ENCODE peak calls at places on chromosome 14, in nine cellular contexts. M is CD8-positive, alpha-beta T cell; Z is hepatocyte; T is Peyer's patch; B is HepG2; O is astrocyte; L is mesenchymal stem cell; G is fibroblast of lung; Q is iPS DF 6.9. I is an unnamed sample. For H3K4me1 and H3K36me3, the result is how much of the 10 kb centered on the place peaks cover.

GRCh38 chr14:26008290-26008689 is 589.5 kb downstream of the NOVA1 start:
- DNase-seq in M (no peak), Z (peak), T (no peak), B (no peak), O (no peak), L (no peak), G (no peak), Q (peak), I (no peak)

GRCh38 chr14:92922883-92923743 is at the start of gene CHGA:
- DNase-seq in M (no peak), Z (peak), T (peak), B (peak), O (peak), L (peak), G (peak), Q (no peak), I (peak)

GRCh38 chr14:74984241-74985027 is 18.3 kb upstream of the EIF2B2 start:
- DNase-seq in M (no peak), Z (no peak), T (no peak), B (no peak), O (no peak), L (no peak), G (no peak), Q (no peak), I (no peak)

GRCh38 chr14:99408971-99409289 is 71.7 kb downstream of the SETD3 start:
- DNase-seq in M (no peak), Z (no peak), T (no peak), B (no peak), O (no peak), L (no peak), G (no peak), Q (no peak), I (no peak)

GRCh38 chr14:97218713-97219355 is 421.7 kb downstream of the VRK1 start:
- DNase-seq in M (no peak), Z (peak), T (no peak), B (no peak), O (peak), L (no peak), G (peak), Q (no peak), I (no peak)

GRCh38 chr14:39050389-39050788 is 52.6 kb downstream of the SEC23A start:
- DNase-seq in M (no peak), Z (peak), T (no peak), B (no peak), O (peak), L (peak), G (peak), Q (no peak), I (no peak)

GRCh38 chr14:63614964-63615363 is 26.7 kb downstream of the WDR89 start:
- DNase-seq in M (no peak), Z (no peak), T (no peak), B (no peak), O (peak), L (peak), G (peak), Q (no peak), I (no peak)

GRCh38 chr14:45664668-45665356 is 411.8 kb upstream of the MIS18BP1 start:
- DNase-seq in M (no peak), Z (no peak), T (no peak), B (no peak), O (no peak), L (no peak), G (no peak), Q (peak), I (peak)

GRCh38 chr14:91867316-91867988 is at the start of gene TC2N:
- DNase-seq in M (no peak), Z (no peak), T (no peak), B (no peak), O (no peak), L (no peak), G (no peak), Q (no peak), I (no peak)

GRCh38 chr14:20278414-20278813 is 27.3 kb downstream of the TTC5 start:
- DNase-seq in M (no peak), Z (peak), T (no peak), B (no peak), O (no peak), L (peak), G (peak), Q (no peak), I (peak)

GRCh38 chr14:72618424-72618823 is 275.5 kb downstream of the DPF3 start:
- DNase-seq in M (no peak), Z (no peak), T (no peak), B (no peak), O (no peak), L (no peak), G (no peak), Q (no peak), I (no peak)

GRCh38 chr14:46344327-46344937 is 307.1 kb downstream of the RPL10L start:
- DNase-seq in M (no peak), Z (peak), T (no peak), B (peak), O (peak), L (peak), G (peak), Q (no peak), I (peak)

GRCh38 chr14:20723458-20723857 is 22.2 kb upstream of the EDDM3A start:
- DNase-seq in M (no peak), Z (no peak), T (no peak), B (no peak), O (no peak), L (no peak), G (no peak), Q (no peak), I (no peak)

GRCh38 chr14:68084256-68084655 is 264.7 kb downstream of the RAD51B start:
- DNase-seq in M (no peak), Z (no peak), T (no peak), B (no peak), O (no peak), L (peak), G (peak), Q (no peak), I (no peak)

GRCh38 chr14:86196476-86196875 is 666.5 kb downstream of the FLRT2 start:
- DNase-seq in M (no peak), Z (peak), T (no peak), B (no peak), O (no peak), L (no peak), G (no peak), Q (no peak), I (peak)

GRCh38 chr14:76056128-76056527 is 70.6 kb downstream of the IFT43 start:
- DNase-seq in M (no peak), Z (no peak), T (no peak), B (no peak), O (no peak), L (peak), G (peak), Q (peak), I (no peak)

GRCh38 chr14:68704736-68705720 is 87.8 kb downstream of the ZFP36L1 start:
- DNase-seq in M (no peak), Z (no peak), T (no peak), B (no peak), O (peak), L (no peak), G (peak), Q (no peak), I (no peak)

GRCh38 chr14:59245809-59246295 is 57.4 kb downstream of the DAAM1 start:
- DNase-seq in M (no peak), Z (no peak), T (no peak), B (no peak), O (no peak), L (no peak), G (no peak), Q (no peak), I (no peak)

GRCh38 chr14:24095196-24096068 is 1.3 kb downstream of the PCK2 start:
- DNase-seq in M (no peak), Z (peak), T (peak), B (peak), O (no peak), L (peak), G (no peak), Q (no peak), I (peak)

GRCh38 chr14:21092147-21093011 is 6.1 kb downstream of the ZNF219 start:
- DNase-seq in M (peak), Z (peak), T (peak), B (peak), O (no peak), L (peak), G (peak), Q (no peak), I (peak)

GRCh38 chr14:70086685-70087379 is 101.9 kb downstream of the SLC8A3 start:
- DNase-seq in M (no peak), Z (peak), T (no peak), B (peak), O (peak), L (peak), G (peak), Q (peak), I (peak)

GRCh38 chr14:89973234-89973823 is 17.6 kb downstream of the TDP1 start:
- DNase-seq in M (no peak), Z (peak), T (peak), B (peak), O (peak), L (peak), G (peak), Q (no peak), I (peak)

GRCh38 chr14:105473033-105473676 is 1.5 kb upstream of the CRIP2 start:
- DNase-seq in M (no peak), Z (no peak), T (no peak), B (no peak), O (no peak), L (no peak), G (no peak), Q (no peak), I (peak)

GRCh38 chr14:105475916-105476845 is 1.6 kb downstream of the CRIP2 start:
- DNase-seq in M (no peak), Z (no peak), T (no peak), B (peak), O (peak), L (peak), G (peak), Q (no peak), I (peak)

GRCh38 chr14:105475269-105475915 is 771 bp downstream of the CRIP2 start:
- DNase-seq in M (no peak), Z (no peak), T (no peak), B (no peak), O (peak), L (no peak), G (peak), Q (no peak), I (peak)

GRCh38 chr14:105473677-105474477 is 744 bp upstream of the CRIP2 start:
- DNase-seq in M (no peak), Z (peak), T (peak), B (peak), O (peak), L (peak), G (peak), Q (peak), I (peak)

GRCh38 chr14:105474478-105475268 is at the start of gene CRIP2:
- DNase-seq in M (no peak), Z (peak), T (no peak), B (no peak), O (no peak), L (peak), G (peak), Q (no peak), I (peak)
- H3K4me1 ChIP-seq in M (under half), Z (under half), T (under half), B (under half), O (under half), L (half or more), G (under half), Q (under half), I (under half)

GRCh38 chr14:88785911-88786310 is 6.8 kb downstream of the EML5 start:
- DNase-seq in M (no peak), Z (no peak), T (no peak), B (no peak), O (no peak), L (no peak), G (no peak), Q (no peak), I (no peak)
- H3K36me3 ChIP-seq in M (under half), Z (under half), T (under half), B (under half), O (under half), L (under half), G (under half), Q (under half), I (half or more)

DNA sequence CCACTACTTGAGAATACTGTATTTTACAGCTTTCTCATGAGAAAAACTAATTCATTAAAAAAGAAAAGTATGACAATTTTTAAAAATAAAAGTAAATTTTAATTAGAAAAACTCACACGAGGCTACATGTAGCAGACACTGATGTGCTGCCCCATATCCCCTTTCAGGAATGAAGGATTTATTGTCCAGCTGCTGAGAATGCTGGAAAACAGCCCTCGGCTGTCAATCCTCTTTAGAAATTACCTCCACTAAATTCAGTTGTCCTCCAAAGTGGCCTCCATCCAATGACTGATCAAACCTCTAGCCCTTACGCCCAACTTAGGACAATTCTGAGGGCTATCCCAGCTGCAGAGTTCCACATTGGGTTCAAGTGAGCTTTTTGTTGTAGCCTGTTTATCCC is 29.8 kb upstream of the AP4S1 start:
- DNase-seq in M (no peak), Z (no peak), T (no peak), B (no peak), O (no peak), L (no peak), G (no peak), Q (no peak), I (no peak)
- H3K4me1 ChIP-seq in M (under half), Z (under half), T (under half), B (under half), O (under half), L (under half), G (under half), Q (under half), I (under half)

GRCh38 chr14:36302823-36303222 is 17.6 kb downstream of the MBIP start:
- DNase-seq in M (no peak), Z (no peak), T (no peak), B (no peak), O (no peak), L (no peak), G (no peak), Q (no peak), I (no peak)

GRCh38 chr14:36295642-36296627 is 24.5 kb downstream of the MBIP start:
- DNase-seq in M (no peak), Z (no peak), T (no peak), B (no peak), O (no peak), L (no peak), G (no peak), Q (no peak), I (no peak)

GRCh38 chr14:36294543-36294942 is 25.9 kb downstream of the MBIP start:
- DNase-seq in M (no peak), Z (no peak), T (no peak), B (no peak), O (no peak), L (no peak), G (no peak), Q (no peak), I (no peak)

GRCh38 chr14:36301159-36301558 is 19.3 kb downstream of the MBIP start:
- DNase-seq in M (no peak), Z (no peak), T (no peak), B (no peak), O (peak), L (no peak), G (peak), Q (no peak), I (no peak)

DNA sequence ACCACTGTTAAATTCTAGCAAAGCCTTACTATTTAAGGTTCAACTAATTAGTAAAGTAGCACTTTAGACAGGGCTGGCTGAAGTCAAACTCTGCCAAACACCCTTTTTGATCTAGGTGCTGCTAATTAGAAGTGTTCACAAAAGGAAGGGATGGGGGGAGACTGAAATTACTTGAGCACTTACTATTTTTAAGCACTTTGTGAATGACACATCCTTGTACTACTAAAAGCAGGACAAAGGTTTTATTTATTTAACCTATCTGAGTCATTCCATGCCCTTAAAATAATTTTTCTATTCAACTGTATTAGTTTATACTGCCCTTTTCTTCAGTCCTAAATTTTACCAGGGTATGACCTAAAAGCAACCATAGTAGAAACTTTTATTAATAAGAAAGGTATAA is 20.1 kb downstream of the MBIP start:
- DNase-seq in M (no peak), Z (no peak), T (no peak), B (peak), O (peak), L (peak), G (peak), Q (no peak), I (no peak)
- H3K36me3 ChIP-seq in M (under half), Z (under half), T (under half), B (half or more), O (under half), L (under half), G (under half), Q (under half), I (under half)

I was measured in BE2C.